ENCODE peak calls at places on chromosomes 2 and 18, in six cellular contexts. G is ELF-1, O is hippocampal formation, T is T-cell, F is NCI-H1092, Y is right cardiac atrium. C is an unnamed sample.

GRCh38 chr2:214410918-214411554 is at the start of gene VWC2L:
- DNase-seq in G (peak), O (peak), F (no peak), Y (peak), T (peak), C (peak)

GRCh38 chr2:284896-285492 is 2.9 kb downstream of the ALKAL2 start:
- DNase-seq in Y (no peak), O (no peak), G (peak), F (no peak), T (no peak), C (no peak)

GRCh38 chr2:200993097-200993496 is 29.6 kb upstream of the ORC2 start:
- DNase-seq in T (no peak), Y (no peak), G (no peak), F (no peak), O (no peak), C (no peak)

GRCh38 chr18:36275561-36275960 is 22.0 kb upstream of the FHOD3 start:
- DNase-seq in O (no peak), Y (no peak), F (no peak), T (no peak), G (no peak), C (no peak)

GRCh38 chr2:10978112-10978670 is 66.5 kb downstream of the KCNF1 start:
- DNase-seq in F (no peak), G (no peak), O (no peak), Y (no peak), T (no peak), C (no peak)

GRCh38 chr2:231204146-231204545 is 5.7 kb downstream of the ARMC9 start:
- DNase-seq in O (no peak), T (no peak), F (no peak), G (no peak), Y (no peak), C (no peak)

GRCh38 chr18:67475673-67476072 is 40.8 kb downstream of the DSEL start:
- DNase-seq in T (no peak), F (no peak), O (no peak), G (no peak), Y (no peak), C (no peak)

GRCh38 chr18:6751207-6751606 is 21.7 kb downstream of the ARHGAP28 start:
- DNase-seq in T (no peak), O (no peak), Y (no peak), F (no peak), G (no peak), C (no peak)

GRCh38 chr18:61443311-61443710 is 110.1 kb downstream of the CDH20 start:
- DNase-seq in O (no peak), Y (no peak), T (no peak), F (no peak), G (no peak), C (no peak)

GRCh38 chr2:164913640-164914346 is 41.5 kb downstream of the SLC38A11 start:
- DNase-seq in F (no peak), O (no peak), Y (no peak), T (no peak), G (peak), C (no peak)

GRCh38 chr2:96159084-96159830 is 14.0 kb upstream of the DUSP2 start:
- DNase-seq in F (no peak), O (no peak), Y (no peak), G (no peak), T (no peak), C (peak)

GRCh38 chr2:71226391-71226964 is 425 bp downstream of the PAIP2B start:
- DNase-seq in O (peak), T (peak), Y (peak), F (peak), G (peak), C (peak)

GRCh38 chr2:178227187-178227586 is 32.9 kb downstream of the OSBPL6 start:
- DNase-seq in Y (no peak), T (no peak), G (no peak), F (no peak), O (no peak), C (no peak)

GRCh38 chr2:233501198-233502076 is 65.1 kb downstream of the USP40 start:
- DNase-seq in O (no peak), G (no peak), Y (no peak), F (no peak), T (no peak), C (no peak)

GRCh38 chr2:96837575-96837974 is 6.2 kb downstream of the ANKRD23 start:
- DNase-seq in T (no peak), Y (peak), G (peak), O (no peak), F (no peak), C (no peak)

GRCh38 chr2:40103590-40103989 is 324.5 kb upstream of the THUMPD2 start:
- DNase-seq in T (no peak), F (no peak), Y (no peak), O (no peak), G (no peak), C (no peak)

GRCh38 chr2:241112592-241112991 is 10.5 kb upstream of the MTERF4 start:
- DNase-seq in Y (no peak), O (no peak), G (no peak), T (peak), F (no peak), C (no peak)

GRCh38 chr2:217475101-217475500 is 527.7 kb downstream of the TNS1 start:
- DNase-seq in Y (no peak), G (no peak), F (no peak), O (no peak), T (no peak), C (no peak)

GRCh38 chr2:170467568-170468422 is 247.3 kb upstream of the SP5 start:
- DNase-seq in T (no peak), G (no peak), F (no peak), O (no peak), Y (no peak), C (no peak)

GRCh38 chr18:40413160-40413559 is 1541.9 kb upstream of the PIK3C3 start:
- DNase-seq in O (peak), T (no peak), F (peak), Y (no peak), G (peak), C (peak)

GRCh38 chr2:52260904-52261303 is 1229.0 kb upstream of the NRXN1 start:
- DNase-seq in G (no peak), O (no peak), T (no peak), F (no peak), Y (no peak), C (no peak)

GRCh38 chr2:139825726-139826125 is 1045.5 kb upstream of the NXPH2 start:
- DNase-seq in G (no peak), Y (no peak), O (no peak), T (no peak), F (no peak), C (no peak)

GRCh38 chr2:237154050-237154638 is 68.5 kb downstream of the COPS8 start:
- DNase-seq in F (no peak), O (no peak), G (peak), Y (peak), T (peak), C (peak)

GRCh38 chr18:2411381-2411977 is 159.8 kb downstream of the METTL4 start:
- DNase-seq in T (no peak), O (no peak), F (no peak), G (no peak), Y (no peak), C (no peak)

GRCh38 chr2:216516730-216517350 is 18.2 kb downstream of the RPL37A start:
- DNase-seq in O (no peak), T (no peak), Y (no peak), G (no peak), F (peak), C (no peak)

GRCh38 chr2:23320058-23320457 is 64.9 kb upstream of the KLHL29 start:
- DNase-seq in Y (no peak), G (no peak), O (no peak), T (no peak), F (no peak), C (peak)

GRCh38 chr2:240259924-240260529 is 119.6 kb upstream of the OTOS start:
- DNase-seq in Y (peak), O (no peak), G (no peak), F (no peak), T (no peak), C (no peak)

GRCh38 chr2:26530141-26530540 is 52.2 kb upstream of the OTOF start:
- DNase-seq in O (no peak), F (no peak), G (no peak), T (no peak), Y (no peak), C (peak)

GRCh38 chr2:132038179-132038882 is 123.4 kb downstream of the ANKRD30BL start:
- DNase-seq in F (no peak), Y (no peak), G (peak), T (no peak), O (no peak), C (peak)

GRCh38 chr2:112996635-112997034 is 8.6 kb upstream of the IL36A start:
- DNase-seq in Y (no peak), F (no peak), O (no peak), G (no peak), T (peak), C (no peak)

GRCh38 chr2:112149194-112149593 is 11.0 kb downstream of the FBLN7 start:
- DNase-seq in Y (no peak), T (no peak), F (no peak), G (no peak), O (no peak), C (no peak)

GRCh38 chr2:224933416-224933815 is 108.9 kb downstream of the DOCK10 start:
- DNase-seq in O (no peak), Y (no peak), F (no peak), G (no peak), T (no peak), C (no peak)

GRCh38 chr2:44547713-44548112 is 186.0 kb downstream of the CAMKMT start:
- DNase-seq in Y (peak), O (no peak), G (no peak), T (no peak), F (no peak), C (no peak)

GRCh38 chr18:78868330-78869316 is 111.0 kb upstream of the SALL3 start:
- DNase-seq in G (no peak), Y (peak), O (no peak), F (no peak), T (no peak), C (no peak)

C was measured in endodermal cell.